ENCODE peak calls at places on chromosomes 11 and 22, in five cellular contexts. P, G, A, K and H are unnamed samples.

GRCh38 chr11:87417951-87418350 is 380.2 kb downstream of the TMEM135 start:
- DNase-seq in P (no peak), G (no peak), A (no peak), K (no peak), H (no peak)

GRCh38 chr11:2874963-2875362 is 10.6 kb downstream of the CDKN1C start:
- DNase-seq in P (no peak), G (no peak), A (no peak), K (no peak), H (no peak)

GRCh38 chr11:10612217-10612862 is 43.9 kb upstream of the LYVE1 start:
- DNase-seq in P (no peak), G (no peak), A (no peak), K (no peak), H (no peak)

GRCh38 chr11:130371004-130371590 is 56.4 kb upstream of the ZBTB44 start:
- DNase-seq in P (no peak), G (no peak), A (no peak), K (no peak), H (no peak)

GRCh38 chr22:31442768-31443489 is 43.5 kb downstream of the DRG1 start:
- DNase-seq in P (no peak), G (no peak), A (no peak), K (no peak), H (no peak)

GRCh38 chr22:37982151-37982838 is 2.1 kb downstream of the SOX10 start:
- DNase-seq in P (no peak), G (no peak), A (no peak), K (no peak), H (no peak)

GRCh38 chr11:45974806-45975205 is 52.4 kb downstream of the LARGE2 start:
- DNase-seq in P (no peak), G (no peak), A (no peak), K (no peak), H (no peak)

GRCh38 chr11:8243458-8243857 is 20.2 kb downstream of the LMO1 start:
- DNase-seq in P (no peak), G (no peak), A (no peak), K (no peak), H (no peak)

GRCh38 chr11:68655406-68655805 is 28.9 kb upstream of the GAL start:
- DNase-seq in P (no peak), G (no peak), A (no peak), K (no peak), H (no peak)

GRCh38 chr22:18952022-18952421 is 15.9 kb upstream of the PRODH start:
- DNase-seq in P (no peak), G (peak), A (no peak), K (no peak), H (no peak)

GRCh38 chr22:18954941-18955571 is 19.0 kb upstream of the PRODH start:
- DNase-seq in P (no peak), G (peak), A (no peak), K (no peak), H (no peak)

GRCh38 chr22:18950141-18950540 is 14.0 kb upstream of the PRODH start:
- DNase-seq in P (no peak), G (no peak), A (no peak), K (no peak), H (no peak)

GRCh38 chr22:18955696-18956095 is 19.6 kb upstream of the PRODH start:
- DNase-seq in P (no peak), G (peak), A (no peak), K (no peak), H (no peak)

DNA sequence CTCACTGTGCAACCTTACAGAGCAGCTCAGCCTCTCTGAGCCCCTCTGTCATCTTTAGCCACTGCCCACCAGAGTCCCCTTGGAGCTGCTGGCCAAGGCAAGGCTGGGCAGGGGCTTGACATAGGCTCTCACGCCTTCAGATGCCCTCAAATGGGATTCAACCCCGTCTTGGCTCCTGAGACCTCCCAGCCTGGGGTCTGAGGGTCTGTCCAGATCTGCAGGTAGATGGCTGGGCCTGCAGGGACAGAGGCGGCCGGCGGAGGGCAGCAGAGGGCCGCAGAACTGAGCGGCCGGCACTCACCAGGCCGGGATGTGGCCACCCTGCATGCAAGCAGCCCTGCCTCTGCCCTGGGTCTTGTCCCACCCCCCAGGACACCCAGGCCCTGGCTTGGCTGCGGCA is 18.2 kb upstream of the PRODH start:
- DNase-seq in P (peak), G (peak), A (peak), K (no peak), H (peak)
- TF ChIP-seq CTCF in P (peak), G (peak), A (peak), K (peak), H (peak)

DNA sequence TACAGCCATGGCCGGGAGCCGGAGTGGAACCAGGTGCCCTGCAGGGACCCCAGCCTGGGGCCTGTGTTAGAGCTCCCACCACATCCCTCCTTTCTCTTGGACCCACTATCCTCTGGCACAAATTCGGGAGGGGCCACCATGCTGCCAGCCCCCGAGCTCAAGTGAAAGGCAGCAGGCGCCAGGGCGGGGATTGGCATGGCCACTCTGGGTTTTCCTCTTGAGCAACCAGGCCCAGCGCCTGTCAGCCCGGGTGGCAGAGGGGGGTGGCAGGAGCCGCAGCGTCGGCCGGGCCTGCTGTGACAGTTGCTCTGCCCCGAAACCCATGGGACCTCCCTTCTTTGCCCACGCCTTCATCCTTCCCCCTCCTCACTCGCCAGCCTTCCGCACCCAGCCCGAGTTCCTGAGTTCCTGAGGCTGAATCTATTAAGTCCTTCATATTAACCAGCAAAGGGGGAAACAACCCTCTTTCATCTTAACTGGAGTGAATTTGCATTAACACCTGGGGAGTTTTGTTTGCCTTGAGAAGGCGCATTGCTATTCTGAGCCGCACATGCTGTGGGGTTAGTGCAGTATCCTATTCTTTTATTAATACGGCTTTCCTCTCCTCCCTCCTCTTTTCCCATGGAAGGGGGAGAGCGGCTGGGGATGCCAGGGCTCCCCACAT is 16.7 kb upstream of the CABP7 start:
- DNase-seq in P (no peak), G (peak), A (no peak), K (no peak), H (no peak)
- H3K4me3 ChIP-seq in P (no peak), G (no peak), A (no peak), K (no peak), H (no peak)

DNA sequence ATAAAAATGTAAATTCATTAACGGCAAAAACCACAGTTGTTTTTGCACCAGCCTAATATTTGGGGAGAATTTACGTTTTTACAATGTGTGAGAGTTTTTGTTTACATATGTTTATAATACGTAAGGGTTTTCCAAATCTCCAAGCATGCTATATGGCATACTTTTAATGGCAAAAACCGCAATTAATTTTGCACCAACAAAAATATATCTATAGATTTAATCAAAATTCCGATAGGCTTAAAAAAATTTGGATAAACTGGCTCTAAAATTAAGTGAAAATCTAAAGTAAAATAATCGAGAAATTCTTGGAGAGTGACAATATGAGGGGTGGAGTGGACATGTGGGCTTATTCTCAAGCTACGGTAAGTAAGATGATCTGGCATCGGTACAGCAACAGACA is 22.8 kb downstream of the KRTAP5-6 start:
- DNase-seq in P (no peak), G (no peak), A (no peak), K (no peak), H (no peak)
- TF ChIP-seq CTCF in P (no peak), G (no peak), A (no peak), K (no peak), H (no peak)

GRCh38 chr11:47569646-47570045 is 4.2 kb downstream of the PTPMT1 start:
- DNase-seq in P (no peak), G (no peak), A (no peak), K (no peak), H (no peak)

GRCh38 chr11:47573321-47573720 is 5.4 kb downstream of the KBTBD4 start:
- DNase-seq in P (no peak), G (no peak), A (no peak), K (no peak), H (no peak)

GRCh38 chr11:47572715-47573255 is 6.0 kb downstream of the KBTBD4 start:
- DNase-seq in P (no peak), G (no peak), A (peak), K (no peak), H (no peak)

GRCh38 chr11:47571012-47571729 is 5.8 kb downstream of the PTPMT1 start:
- DNase-seq in P (no peak), G (no peak), A (no peak), K (no peak), H (no peak)

DNA sequence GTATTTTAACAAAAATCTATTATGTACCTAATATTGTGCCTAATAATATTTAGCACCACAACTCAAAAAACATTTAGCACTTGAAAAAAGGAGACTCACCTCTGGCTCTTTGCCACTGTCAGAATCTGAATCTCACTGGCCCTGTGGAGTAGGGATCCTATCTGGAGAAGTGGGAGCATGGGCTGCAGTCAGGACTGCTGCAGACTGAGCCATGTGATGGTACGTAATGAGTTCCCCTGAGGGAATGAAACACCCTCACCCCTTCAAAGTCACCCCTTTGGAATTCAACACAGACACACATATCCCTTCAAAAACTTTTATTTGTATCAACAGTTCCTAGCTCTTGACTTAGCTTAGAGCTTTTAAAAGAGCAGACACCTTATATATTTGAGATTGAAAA is 6.5 kb downstream of the PTPMT1 start:
- DNase-seq in P (no peak), G (no peak), A (peak), K (no peak), H (no peak)
- H3K4me3 ChIP-seq in P (no peak), G (no peak), A (no peak), K (no peak), H (no peak)